ENCODE peak calls at places on chromosomes 16 and 17, in seven cellular contexts. T is dermis microvascular lymphatic vessel endothelial cell; K is NCI-H187; R is cardiac muscle cell; L is stimulated activated effector memory CD8-positive, alpha-beta T cell treated with anti-CD3 and anti-CD28 coated beads, Interleukin-12 subunit alpha, Interleukin-12 subunit beta, amount 100 ng/mL, for 72 hours; G is esophagus muscularis mucosa; I is stimulated activated CD8-positive, alpha-beta memory T cell treated with anti-CD3 and anti-CD28 coated beads, Interleukin-7, amount 100 ng/mL, for 1 hour. Z is an unnamed sample.

GRCh38 chr16:89572042-89572441 is 3.5 kb upstream of the CPNE7 start:
- DNase-seq in T (no peak), K (no peak), R (no peak), L (no peak), G (no peak), I (no peak), Z (no peak)

GRCh38 chr16:82050909-82051357 is 15.9 kb downstream of the HSD17B2 start:
- DNase-seq in T (no peak), K (no peak), R (no peak), L (no peak), G (no peak), I (no peak), Z (no peak)

GRCh38 chr16:31712064-31712540 is 161.5 kb upstream of the ZNF267 start:
- DNase-seq in T (no peak), K (no peak), R (no peak), L (no peak), G (no peak), I (no peak), Z (no peak)

GRCh38 chr16:87387942-87388817 is 4.0 kb upstream of the MAP1LC3B start:
- DNase-seq in T (peak; percentile 100), K (peak; percentile 72), R (peak; percentile 99), L (peak; percentile 57), G (peak; percentile 99), I (peak; percentile 61), Z (peak; percentile 97)

GRCh38 chr17:80930335-80931040 is 61.2 kb upstream of the CHMP6 start:
- DNase-seq in T (peak; percentile 7), K (no peak), R (no peak), L (no peak), G (no peak), I (no peak), Z (no peak)

GRCh38 chr16:8099586-8099985 is 490.7 kb downstream of the TMEM114 start:
- DNase-seq in T (no peak), K (no peak), R (no peak), L (no peak), G (no peak), I (no peak), Z (no peak)

GRCh38 chr16:85461814-85462404 is 151.2 kb upstream of the GSE1 start:
- DNase-seq in T (no peak), K (peak; percentile 83), R (peak; percentile 61), L (no peak), G (no peak), I (no peak), Z (peak; percentile 61)

GRCh38 chr17:38466346-38467315 is 38.4 kb downstream of the ARHGAP23 start:
- DNase-seq in T (no peak), K (no peak), R (no peak), L (no peak), G (no peak), I (no peak), Z (no peak)

GRCh38 chr17:78257810-78258322 is 26.4 kb downstream of the TMEM235 start:
- DNase-seq in T (no peak), K (no peak), R (peak; percentile 81), L (no peak), G (no peak), I (no peak), Z (no peak)

GRCh38 chr17:39158623-39159022 is 7.2 kb upstream of the PLXDC1 start:
- DNase-seq in T (no peak), K (no peak), R (no peak), L (no peak), G (no peak), I (no peak), Z (no peak)

GRCh38 chr17:7173687-7174602 is 5.2 kb downstream of the ASGR1 start:
- DNase-seq in T (peak; percentile 85), K (no peak), R (peak; percentile 56), L (peak; percentile 28), G (no peak), I (no peak), Z (peak; percentile 85)

GRCh38 chr17:66483946-66484345 is 181.5 kb downstream of the PRKCA start:
- DNase-seq in T (no peak), K (no peak), R (no peak), L (no peak), G (no peak), I (no peak), Z (no peak)

GRCh38 chr17:80755650-80756405 is 211.2 kb downstream of the RPTOR start:
- DNase-seq in T (peak; percentile 29), K (no peak), R (no peak), L (no peak), G (no peak), I (no peak), Z (no peak)

GRCh38 chr16:85125570-85126382 is 13.5 kb upstream of the CIBAR2 start:
- DNase-seq in T (no peak), K (no peak), R (no peak), L (no peak), G (no peak), I (no peak), Z (no peak)

GRCh38 chr17:67602974-67603373 is 114.8 kb upstream of the NOL11 start:
- DNase-seq in T (peak; percentile 61), K (no peak), R (peak; percentile 49), L (peak; percentile 11), G (no peak), I (no peak), Z (peak; percentile 62)

GRCh38 chr17:7634384-7634783 is 4.4 kb downstream of the SHBG start:
- DNase-seq in T (peak; percentile 54), K (no peak), R (peak; percentile 76), L (no peak), G (no peak), I (no peak), Z (peak; percentile 64)

Z was measured in testis.